ENCODE peak calls at places on chromosomes 6 and 20, in eight cellular contexts. One of them, this sample, is unnamed.
A peak's percentile ranks its signal among the peaks of the same experiment; 100 is the strongest.

GRCh38 chr20:50381771-50382593 is 128.2 kb upstream of the PTPN1 start:
- DNase-seq in body of pancreas: no peak
- DNase-seq in left ventricle myocardium inferior: no peak
- DNase-seq in K562: no peak
- DNase-seq in SJSA1: no peak
- DNase-seq in mesenchymal stem cell: no peak
- DNase-seq in neural progenitor cell: no peak
- DNase-seq in CD8-positive, alpha-beta T cell: peak; percentile 13
- DNase-seq in this sample: no peak

GRCh38 chr6:111409430-111409829 is 73.6 kb downstream of the REV3L start:
- DNase-seq in body of pancreas: no peak
- DNase-seq in left ventricle myocardium inferior: no peak
- DNase-seq in K562: no peak
- DNase-seq in SJSA1: no peak
- DNase-seq in mesenchymal stem cell: no peak
- DNase-seq in neural progenitor cell: no peak
- DNase-seq in CD8-positive, alpha-beta T cell: no peak
- DNase-seq in this sample: no peak

GRCh38 chr6:143970827-143971226 is 37.2 kb downstream of the PLAGL1 start:
- DNase-seq in body of pancreas: no peak
- DNase-seq in left ventricle myocardium inferior: no peak
- DNase-seq in K562: no peak
- DNase-seq in SJSA1: no peak
- DNase-seq in mesenchymal stem cell: no peak
- DNase-seq in neural progenitor cell: no peak
- DNase-seq in CD8-positive, alpha-beta T cell: no peak
- DNase-seq in this sample: no peak

GRCh38 chr6:109515781-109516409 is 32.9 kb upstream of the ZBTB24 start:
- DNase-seq in body of pancreas: no peak
- DNase-seq in left ventricle myocardium inferior: no peak
- DNase-seq in K562: no peak
- DNase-seq in SJSA1: no peak
- DNase-seq in mesenchymal stem cell: no peak
- DNase-seq in neural progenitor cell: no peak
- DNase-seq in CD8-positive, alpha-beta T cell: no peak
- DNase-seq in this sample: no peak

GRCh38 chr6:148423601-148424270 is 81.1 kb downstream of the SASH1 start:
- DNase-seq in body of pancreas: peak; percentile 23
- DNase-seq in left ventricle myocardium inferior: no peak
- DNase-seq in K562: no peak
- DNase-seq in SJSA1: no peak
- DNase-seq in mesenchymal stem cell: no peak
- DNase-seq in neural progenitor cell: no peak
- DNase-seq in CD8-positive, alpha-beta T cell: no peak
- DNase-seq in this sample: peak; percentile 57

GRCh38 chr6:168044521-168045130 is 34.4 kb downstream of the FRMD1 start:
- DNase-seq in body of pancreas: no peak
- DNase-seq in left ventricle myocardium inferior: no peak
- DNase-seq in K562: no peak
- DNase-seq in SJSA1: no peak
- DNase-seq in mesenchymal stem cell: no peak
- DNase-seq in neural progenitor cell: no peak
- DNase-seq in CD8-positive, alpha-beta T cell: no peak
- DNase-seq in this sample: no peak

GRCh38 chr6:111030008-111031006 is 48.5 kb downstream of the RPF2 start:
- DNase-seq in body of pancreas: peak; percentile 11
- DNase-seq in left ventricle myocardium inferior: peak; percentile 62
- DNase-seq in K562: no peak
- DNase-seq in SJSA1: no peak
- DNase-seq in mesenchymal stem cell: no peak
- DNase-seq in neural progenitor cell: no peak
- DNase-seq in CD8-positive, alpha-beta T cell: no peak
- DNase-seq in this sample: no peak

GRCh38 chr20:12306107-12306506 is 388.4 kb downstream of the BTBD3 start:
- DNase-seq in body of pancreas: no peak
- DNase-seq in left ventricle myocardium inferior: no peak
- DNase-seq in K562: no peak
- DNase-seq in SJSA1: no peak
- DNase-seq in mesenchymal stem cell: no peak
- DNase-seq in neural progenitor cell: no peak
- DNase-seq in CD8-positive, alpha-beta T cell: no peak
- DNase-seq in this sample: no peak

GRCh38 chr6:43890197-43891062 is 120.4 kb downstream of the VEGFA start:
- DNase-seq in body of pancreas: no peak
- DNase-seq in left ventricle myocardium inferior: no peak
- DNase-seq in K562: no peak
- DNase-seq in SJSA1: no peak
- DNase-seq in mesenchymal stem cell: no peak
- DNase-seq in neural progenitor cell: no peak
- DNase-seq in CD8-positive, alpha-beta T cell: no peak
- DNase-seq in this sample: no peak

GRCh38 chr20:34222208-34222607 is 19.0 kb upstream of the ASIP start:
- DNase-seq in body of pancreas: peak; percentile 8
- DNase-seq in left ventricle myocardium inferior: no peak
- DNase-seq in K562: no peak
- DNase-seq in SJSA1: peak; percentile 65
- DNase-seq in mesenchymal stem cell: peak; percentile 95
- DNase-seq in neural progenitor cell: no peak
- DNase-seq in CD8-positive, alpha-beta T cell: no peak
- DNase-seq in this sample: no peak

GRCh38 chr6:133340557-133340956 is 99.4 kb downstream of the EYA4 start:
- DNase-seq in body of pancreas: no peak
- DNase-seq in left ventricle myocardium inferior: no peak
- DNase-seq in K562: no peak
- DNase-seq in SJSA1: no peak
- DNase-seq in mesenchymal stem cell: peak; percentile 44
- DNase-seq in neural progenitor cell: no peak
- DNase-seq in CD8-positive, alpha-beta T cell: no peak
- DNase-seq in this sample: no peak

GRCh38 chr6:95133578-95133977 is 443.8 kb upstream of the MANEA start:
- DNase-seq in body of pancreas: no peak
- DNase-seq in left ventricle myocardium inferior: no peak
- DNase-seq in K562: no peak
- DNase-seq in SJSA1: no peak
- DNase-seq in mesenchymal stem cell: peak; percentile 2
- DNase-seq in neural progenitor cell: peak; percentile 30
- DNase-seq in CD8-positive, alpha-beta T cell: no peak
- DNase-seq in this sample: no peak

GRCh38 chr20:41956316-41957050 is 338.3 kb upstream of the CHD6 start:
- DNase-seq in body of pancreas: peak; percentile 8
- DNase-seq in left ventricle myocardium inferior: no peak
- DNase-seq in K562: peak; percentile 36
- DNase-seq in SJSA1: no peak
- DNase-seq in mesenchymal stem cell: no peak
- DNase-seq in neural progenitor cell: peak; percentile 44
- DNase-seq in CD8-positive, alpha-beta T cell: no peak
- DNase-seq in this sample: no peak

GRCh38 chr20:14712302-14712739 is 374.9 kb upstream of the FLRT3 start:
- DNase-seq in body of pancreas: peak; percentile 23
- DNase-seq in left ventricle myocardium inferior: no peak
- DNase-seq in K562: no peak
- DNase-seq in SJSA1: peak; percentile 48
- DNase-seq in mesenchymal stem cell: peak; percentile 80
- DNase-seq in neural progenitor cell: peak; percentile 41
- DNase-seq in CD8-positive, alpha-beta T cell: no peak
- DNase-seq in this sample: no peak

GRCh38 chr6:13614926-13615801 is at the start of gene NOL7:
- DNase-seq in body of pancreas: peak; percentile 97
- DNase-seq in left ventricle myocardium inferior: peak; percentile 96
- DNase-seq in K562: peak; percentile 98
- DNase-seq in SJSA1: peak; percentile 98
- DNase-seq in mesenchymal stem cell: peak; percentile 98
- DNase-seq in neural progenitor cell: peak; percentile 99
- DNase-seq in CD8-positive, alpha-beta T cell: peak; percentile 99
- DNase-seq in this sample: peak; percentile 97

GRCh38 chr6:115137910-115138309 is 795.1 kb upstream of the HS3ST5 start:
- DNase-seq in body of pancreas: no peak
- DNase-seq in left ventricle myocardium inferior: no peak
- DNase-seq in K562: no peak
- DNase-seq in SJSA1: no peak
- DNase-seq in mesenchymal stem cell: no peak
- DNase-seq in neural progenitor cell: no peak
- DNase-seq in CD8-positive, alpha-beta T cell: no peak
- DNase-seq in this sample: no peak

GRCh38 chr20:62792182-62792939 is 3.9 kb upstream of the MRGBP start:
- DNase-seq in body of pancreas: no peak
- DNase-seq in left ventricle myocardium inferior: no peak
- DNase-seq in K562: no peak
- DNase-seq in SJSA1: no peak
- DNase-seq in mesenchymal stem cell: peak; percentile 87
- DNase-seq in neural progenitor cell: no peak
- DNase-seq in CD8-positive, alpha-beta T cell: no peak
- DNase-seq in this sample: no peak

GRCh38 chr20:64203037-64203777 is 39.0 kb downstream of the MYT1 start:
- DNase-seq in body of pancreas: no peak
- DNase-seq in left ventricle myocardium inferior: no peak
- DNase-seq in K562: no peak
- DNase-seq in SJSA1: no peak
- DNase-seq in mesenchymal stem cell: no peak
- DNase-seq in neural progenitor cell: peak; percentile 26
- DNase-seq in CD8-positive, alpha-beta T cell: no peak
- DNase-seq in this sample: no peak

GRCh38 chr20:52152416-52152815 is 39.2 kb downstream of the ZFP64 start:
- DNase-seq in body of pancreas: no peak
- DNase-seq in left ventricle myocardium inferior: no peak
- DNase-seq in K562: no peak
- DNase-seq in SJSA1: no peak
- DNase-seq in mesenchymal stem cell: no peak
- DNase-seq in neural progenitor cell: no peak
- DNase-seq in CD8-positive, alpha-beta T cell: no peak
- DNase-seq in this sample: no peak

GRCh38 chr6:130307752-130308361 is 58.0 kb upstream of the TMEM200A start:
- DNase-seq in body of pancreas: no peak
- DNase-seq in left ventricle myocardium inferior: no peak
- DNase-seq in K562: no peak
- DNase-seq in SJSA1: no peak
- DNase-seq in mesenchymal stem cell: peak; percentile 67
- DNase-seq in neural progenitor cell: no peak
- DNase-seq in CD8-positive, alpha-beta T cell: no peak
- DNase-seq in this sample: no peak

GRCh38 chr6:40287296-40287820 is 299.8 kb downstream of the LRFN2 start:
- DNase-seq in body of pancreas: no peak
- DNase-seq in left ventricle myocardium inferior: no peak
- DNase-seq in K562: no peak
- DNase-seq in SJSA1: no peak
- DNase-seq in mesenchymal stem cell: no peak
- DNase-seq in neural progenitor cell: no peak
- DNase-seq in CD8-positive, alpha-beta T cell: no peak
- DNase-seq in this sample: no peak

DNA sequence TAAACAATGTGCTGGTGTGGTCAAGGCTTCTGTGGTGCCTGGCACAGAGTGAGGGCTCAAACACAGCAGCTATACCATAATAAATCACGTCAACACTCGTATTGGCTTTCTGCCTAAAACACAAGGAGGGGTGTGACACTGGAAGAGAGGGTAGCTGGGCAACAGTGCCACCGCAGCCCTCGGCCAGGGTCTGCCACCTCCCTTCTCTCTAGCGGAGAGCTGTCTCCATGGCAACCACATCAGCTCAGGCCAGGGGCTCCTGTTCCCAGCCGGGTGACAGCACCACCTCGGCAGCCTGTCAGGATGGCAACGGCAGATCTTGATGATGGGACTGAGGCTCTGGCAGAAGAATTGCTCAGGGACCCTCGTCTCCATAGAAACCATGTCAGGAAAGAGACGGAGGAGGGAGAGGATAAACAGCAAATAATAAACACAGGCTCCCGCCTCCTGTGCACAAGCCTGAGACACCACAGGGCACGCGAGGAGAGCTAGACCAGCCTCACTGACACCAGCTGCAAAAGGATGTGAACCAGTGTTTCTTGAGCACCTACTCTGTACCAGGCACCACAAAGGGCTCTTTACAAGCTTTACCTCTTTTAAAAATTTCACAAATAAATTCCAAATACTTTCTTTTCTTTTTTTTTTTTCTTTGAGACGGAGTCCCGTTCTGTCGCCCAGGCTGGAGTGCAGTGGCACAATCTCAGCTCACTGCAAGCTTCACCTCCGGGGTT is 50.4 kb upstream of the TLDC2 start:
- DNase-seq in body of pancreas: peak; percentile 25
- DNase-seq in left ventricle myocardium inferior: no peak
- DNase-seq in K562: no peak
- DNase-seq in SJSA1: no peak
- DNase-seq in mesenchymal stem cell: no peak
- DNase-seq in neural progenitor cell: peak; percentile 34
- DNase-seq in CD8-positive, alpha-beta T cell: no peak
- DNase-seq in this sample: peak; percentile 28
- H3K4me1 ChIP-seq in body of pancreas: no peaks in the 10 kb centered on the region
- H3K4me1 ChIP-seq in left ventricle myocardium inferior: peaks cover 82% of the 10 kb centered on the region
- H3K4me1 ChIP-seq in K562: peaks cover 8% of the 10 kb centered on the region
- H3K4me1 ChIP-seq in SJSA1: peaks cover 7% of the 10 kb centered on the region
- H3K4me1 ChIP-seq in mesenchymal stem cell: peaks cover 13% of the 10 kb centered on the region
- H3K4me1 ChIP-seq in neural progenitor cell: peaks cover 9% of the 10 kb centered on the region
- H3K4me1 ChIP-seq in CD8-positive, alpha-beta T cell: no peaks in the 10 kb centered on the region
- H3K4me1 ChIP-seq in this sample: peaks cover 59% of the 10 kb centered on the region

GRCh38 chr6:101921829-101922450 is 528.4 kb downstream of the GRIK2 start:
- DNase-seq in body of pancreas: no peak
- DNase-seq in left ventricle myocardium inferior: no peak
- DNase-seq in K562: no peak
- DNase-seq in SJSA1: no peak
- DNase-seq in mesenchymal stem cell: no peak
- DNase-seq in neural progenitor cell: no peak
- DNase-seq in CD8-positive, alpha-beta T cell: no peak
- DNase-seq in this sample: no peak

DNA sequence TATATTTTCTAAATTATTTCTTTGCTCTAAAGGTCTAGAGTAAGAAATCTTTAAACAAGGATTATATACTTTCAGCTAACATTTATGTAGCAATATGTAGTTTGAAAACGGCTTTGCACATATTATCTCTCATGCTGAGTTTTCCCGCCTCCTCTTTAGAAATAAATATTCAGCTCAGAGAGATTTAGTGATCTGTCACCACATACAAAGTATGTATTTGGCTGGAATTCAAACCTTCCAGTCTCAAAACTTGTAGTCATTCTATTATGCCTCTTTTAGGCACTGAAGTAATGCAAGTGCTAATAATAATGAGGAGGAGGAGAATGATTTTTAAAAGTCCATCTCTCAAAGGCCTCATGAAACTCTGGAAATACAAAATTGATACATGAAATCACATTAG is 525.0 kb downstream of the GRIK2 start:
- DNase-seq in body of pancreas: no peak
- DNase-seq in left ventricle myocardium inferior: no peak
- DNase-seq in K562: no peak
- DNase-seq in SJSA1: no peak
- DNase-seq in mesenchymal stem cell: no peak
- DNase-seq in neural progenitor cell: no peak
- DNase-seq in CD8-positive, alpha-beta T cell: no peak
- DNase-seq in this sample: no peak
- H3K4me3 ChIP-seq in body of pancreas: no peak overlapping the region
- H3K4me3 ChIP-seq in left ventricle myocardium inferior: no peak overlapping the region
- H3K4me3 ChIP-seq in K562: no peak overlapping the region
- H3K4me3 ChIP-seq in SJSA1: no peak overlapping the region
- H3K4me3 ChIP-seq in mesenchymal stem cell: no peak overlapping the region
- H3K4me3 ChIP-seq in neural progenitor cell: no peak overlapping the region
- H3K4me3 ChIP-seq in CD8-positive, alpha-beta T cell: no peak overlapping the region
- H3K4me3 ChIP-seq in this sample: no peak overlapping the region

GRCh38 chr6:137801352-137802088 is 65.5 kb upstream of the TNFAIP3 start:
- DNase-seq in body of pancreas: no peak
- DNase-seq in left ventricle myocardium inferior: no peak
- DNase-seq in K562: no peak
- DNase-seq in SJSA1: peak; percentile 11
- DNase-seq in mesenchymal stem cell: no peak
- DNase-seq in neural progenitor cell: no peak
- DNase-seq in CD8-positive, alpha-beta T cell: no peak
- DNase-seq in this sample: no peak
- H3K27ac ChIP-seq in body of pancreas: no peak overlapping the region
- H3K27ac ChIP-seq in left ventricle myocardium inferior: no peak overlapping the region
- H3K27ac ChIP-seq in K562: no peak overlapping the region
- H3K27ac ChIP-seq in SJSA1: no peak overlapping the region
- H3K27ac ChIP-seq in mesenchymal stem cell: no peak overlapping the region
- H3K27ac ChIP-seq in neural progenitor cell: no peak overlapping the region
- H3K27ac ChIP-seq in CD8-positive, alpha-beta T cell: no peak overlapping the region
- H3K27ac ChIP-seq in this sample: no peak overlapping the region

GRCh38 chr6:52588710-52589091 is 11.8 kb upstream of the TRAM2 start:
- DNase-seq in body of pancreas: no peak
- DNase-seq in left ventricle myocardium inferior: no peak
- DNase-seq in K562: no peak
- DNase-seq in SJSA1: no peak
- DNase-seq in mesenchymal stem cell: no peak
- DNase-seq in neural progenitor cell: no peak
- DNase-seq in CD8-positive, alpha-beta T cell: no peak
- DNase-seq in this sample: peak; percentile 71
- H3K4me1 ChIP-seq in body of pancreas: peaks cover 8% of the 10 kb centered on the region
- H3K4me1 ChIP-seq in left ventricle myocardium inferior: peaks cover 26% of the 10 kb centered on the region
- H3K4me1 ChIP-seq in K562: no peaks in the 10 kb centered on the region
- H3K4me1 ChIP-seq in SJSA1: peaks cover 29% of the 10 kb centered on the region
- H3K4me1 ChIP-seq in mesenchymal stem cell: peaks cover 20% of the 10 kb centered on the region
- H3K4me1 ChIP-seq in neural progenitor cell: peaks cover 9% of the 10 kb centered on the region
- H3K4me1 ChIP-seq in CD8-positive, alpha-beta T cell: no peaks in the 10 kb centered on the region
- H3K4me1 ChIP-seq in this sample: peaks cover 48% of the 10 kb centered on the region